ENCODE peak calls at places on chromosome 18, in four cellular contexts. One of them, this sample, is unnamed.

GRCh38 chr18:3610188-3610708 is 160.3 kb downstream of the TGIF1 start:
- DNase-seq in GM23338: no peak
- DNase-seq in Calu3: no peak
- DNase-seq in GM12864: no peak
- DNase-seq in this sample: no peak

GRCh38 chr18:10797882-10798281 is 272.1 kb downstream of the NAPG start:
- DNase-seq in GM23338: peak
- DNase-seq in Calu3: no peak
- DNase-seq in GM12864: peak
- DNase-seq in this sample: no peak

GRCh38 chr18:39681061-39681460 is 2115.5 kb upstream of the CELF4 start:
- DNase-seq in GM23338: peak
- DNase-seq in Calu3: no peak
- DNase-seq in GM12864: no peak
- DNase-seq in this sample: no peak

GRCh38 chr18:26157326-26157725 is 23.7 kb downstream of the PSMA8 start:
- DNase-seq in Calu3: no peak
- DNase-seq in GM23338: no peak
- DNase-seq in GM12864: no peak
- DNase-seq in this sample: no peak

GRCh38 chr18:5787936-5788335 is 107.4 kb downstream of the TMEM200C start:
- DNase-seq in Calu3: no peak
- DNase-seq in GM12864: no peak
- DNase-seq in GM23338: peak
- DNase-seq in this sample: no peak

GRCh38 chr18:69935319-69936190 is 12.1 kb downstream of the CD226 start:
- DNase-seq in GM12864: peak
- DNase-seq in GM23338: no peak
- DNase-seq in Calu3: no peak
- DNase-seq in this sample: peak

GRCh38 chr18:56067216-56067611 is 479.2 kb upstream of the TCF4 start:
- DNase-seq in GM23338: no peak
- DNase-seq in GM12864: no peak
- DNase-seq in Calu3: no peak
- DNase-seq in this sample: no peak

GRCh38 chr18:904135-905090 is at the start of gene ADCYAP1:
- DNase-seq in GM23338: peak
- DNase-seq in Calu3: no peak
- DNase-seq in GM12864: no peak
- DNase-seq in this sample: no peak

GRCh38 chr18:28584726-28585125 is 407.8 kb upstream of the CDH2 start:
- DNase-seq in GM12864: no peak
- DNase-seq in Calu3: peak
- DNase-seq in GM23338: peak
- DNase-seq in this sample: no peak

GRCh38 chr18:63443820-63444219 is 21.5 kb upstream of the VPS4B start:
- DNase-seq in Calu3: no peak
- DNase-seq in GM23338: no peak
- DNase-seq in GM12864: no peak
- DNase-seq in this sample: no peak
- TF ChIP-seq CTCF in Calu3: no peak
- TF ChIP-seq CTCF in GM23338: no peak
- TF ChIP-seq CTCF in GM12864: no peak
- TF ChIP-seq CTCF in this sample: no peak

GRCh38 chr18:78232196-78232595 is 747.4 kb upstream of the SALL3 start:
- DNase-seq in GM12864: no peak
- DNase-seq in GM23338: no peak
- DNase-seq in Calu3: no peak
- DNase-seq in this sample: no peak

GRCh38 chr18:78230911-78231310 is 748.7 kb upstream of the SALL3 start:
- DNase-seq in GM12864: no peak
- DNase-seq in GM23338: no peak
- DNase-seq in Calu3: no peak
- DNase-seq in this sample: no peak

GRCh38 chr18:78228974-78229373 is 750.6 kb upstream of the SALL3 start:
- DNase-seq in GM23338: peak
- DNase-seq in GM12864: no peak
- DNase-seq in Calu3: no peak
- DNase-seq in this sample: no peak
- TF ChIP-seq CTCF in GM23338: no peak
- TF ChIP-seq CTCF in GM12864: no peak
- TF ChIP-seq CTCF in Calu3: no peak
- TF ChIP-seq CTCF in this sample: no peak

GRCh38 chr18:77763530-77763929 is 513.9 kb downstream of the GALR1 start:
- DNase-seq in Calu3: no peak
- DNase-seq in GM12864: no peak
- DNase-seq in GM23338: no peak
- DNase-seq in this sample: no peak

GRCh38 chr18:77762632-77763031 is 513.0 kb downstream of the GALR1 start:
- DNase-seq in GM23338: no peak
- DNase-seq in GM12864: no peak
- DNase-seq in Calu3: no peak
- DNase-seq in this sample: no peak

GRCh38 chr18:77766421-77766820 is 516.8 kb downstream of the GALR1 start:
- DNase-seq in GM12864: no peak
- DNase-seq in GM23338: no peak
- DNase-seq in Calu3: no peak
- DNase-seq in this sample: no peak

GRCh38 chr18:77761332-77761731 is 511.7 kb downstream of the GALR1 start:
- DNase-seq in GM23338: no peak
- DNase-seq in Calu3: no peak
- DNase-seq in GM12864: no peak
- DNase-seq in this sample: no peak

DNA sequence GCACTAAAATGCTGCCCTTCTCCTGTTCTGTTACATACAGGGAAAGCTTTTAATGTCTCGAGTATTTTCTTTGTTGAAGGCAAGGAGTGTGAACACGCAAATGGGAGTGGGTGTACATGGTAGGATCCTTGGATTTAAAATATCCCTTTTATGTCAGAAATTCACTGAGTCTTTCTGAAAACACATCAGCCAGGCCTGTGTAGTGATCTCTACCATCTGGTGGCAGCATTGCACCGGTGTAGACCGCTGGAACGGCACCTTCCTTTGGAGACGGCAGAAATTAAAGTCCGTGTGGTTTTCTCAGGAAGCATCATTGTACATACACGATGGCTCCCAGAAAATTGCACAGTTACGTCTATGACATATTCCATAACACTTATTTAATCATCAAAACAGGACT is 515.8 kb downstream of the GALR1 start:
- DNase-seq in GM23338: peak
- DNase-seq in GM12864: no peak
- DNase-seq in Calu3: no peak
- DNase-seq in this sample: no peak
- TF ChIP-seq CTCF in GM23338: peak
- TF ChIP-seq CTCF in GM12864: peak
- TF ChIP-seq CTCF in Calu3: no peak
- TF ChIP-seq CTCF in this sample: peak

GRCh38 chr18:76274470-76275289 is 220.4 kb downstream of the ZNF516 start:
- DNase-seq in GM23338: peak
- DNase-seq in Calu3: peak
- DNase-seq in GM12864: no peak
- DNase-seq in this sample: no peak
- TF ChIP-seq CTCF in GM23338: peak
- TF ChIP-seq CTCF in Calu3: no peak
- TF ChIP-seq CTCF in GM12864: peak
- TF ChIP-seq CTCF in this sample: no peak

DNA sequence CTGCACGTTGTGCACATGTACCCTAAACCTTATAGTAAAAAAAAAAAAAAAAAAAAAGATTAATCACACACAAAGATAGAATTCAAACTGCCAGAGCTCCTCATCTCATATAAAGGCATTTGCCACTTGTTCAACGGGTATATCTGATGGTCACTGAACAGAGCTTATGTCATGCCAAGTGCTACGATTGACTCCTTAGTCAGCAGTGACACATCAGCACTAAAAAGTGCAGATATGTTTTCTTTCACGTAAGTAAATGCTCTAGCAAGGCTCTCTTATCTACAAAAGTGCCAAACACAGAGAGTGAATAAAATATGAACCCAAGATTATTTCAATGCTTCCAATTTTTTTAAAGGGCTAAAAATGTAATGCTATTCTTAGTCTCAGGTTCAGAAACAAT is 1.1 kb downstream of the LMAN1 start:
- DNase-seq in GM23338: no peak
- DNase-seq in GM12864: no peak
- DNase-seq in Calu3: no peak
- DNase-seq in this sample: no peak
- TF ChIP-seq CTCF in GM23338: no peak
- TF ChIP-seq CTCF in GM12864: no peak
- TF ChIP-seq CTCF in Calu3: no peak
- TF ChIP-seq CTCF in this sample: no peak

GRCh38 chr18:54117853-54118773 is 106.4 kb downstream of the MBD2 start:
- DNase-seq in GM12864: no peak
- DNase-seq in Calu3: no peak
- DNase-seq in GM23338: peak
- DNase-seq in this sample: no peak

GRCh38 chr18:54119524-54120019 is 104.9 kb downstream of the MBD2 start:
- DNase-seq in GM12864: peak
- DNase-seq in GM23338: peak
- DNase-seq in Calu3: peak
- DNase-seq in this sample: peak

GRCh38 chr18:54112356-54112755 is 112.1 kb downstream of the MBD2 start:
- DNase-seq in GM12864: no peak
- DNase-seq in Calu3: no peak
- DNase-seq in GM23338: no peak
- DNase-seq in this sample: no peak

DNA sequence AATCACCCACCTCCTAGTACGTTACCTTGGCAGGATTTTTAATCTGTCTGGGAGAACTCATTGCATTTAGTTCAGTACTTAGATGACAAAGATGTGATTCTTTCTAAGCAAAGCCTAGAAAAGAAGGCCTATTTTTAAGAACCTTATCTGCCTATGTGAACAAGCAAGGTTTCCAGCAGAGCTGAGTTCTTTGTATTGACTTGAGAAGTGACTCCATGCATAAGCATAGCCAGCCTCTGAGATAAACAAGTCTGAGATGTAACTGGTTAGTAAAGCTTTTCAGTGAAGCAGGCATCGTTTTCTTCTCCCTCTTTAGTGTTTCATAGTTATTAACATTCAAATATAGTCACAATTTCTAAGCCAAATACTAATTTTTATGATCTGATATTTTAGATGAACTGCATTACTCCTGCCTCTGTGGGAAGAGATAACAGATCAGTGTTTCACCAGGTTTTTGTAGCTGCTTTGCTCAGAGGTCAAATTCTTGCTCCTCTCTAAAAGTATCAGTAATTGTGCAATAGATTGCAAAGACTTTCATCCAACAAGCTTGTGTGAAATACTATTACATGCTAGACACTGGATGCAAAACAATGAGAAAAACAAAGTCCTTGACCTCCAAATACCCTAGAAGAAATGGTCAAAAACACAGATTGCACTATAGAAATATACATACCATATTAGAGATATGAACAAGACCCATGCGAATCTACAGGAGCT is 107.8 kb downstream of the MBD2 start:
- DNase-seq in GM12864: no peak
- DNase-seq in GM23338: peak
- DNase-seq in Calu3: no peak
- DNase-seq in this sample: no peak
- TF ChIP-seq CTCF in GM12864: no peak
- TF ChIP-seq CTCF in GM23338: no peak
- TF ChIP-seq CTCF in Calu3: no peak
- TF ChIP-seq CTCF in this sample: no peak

DNA sequence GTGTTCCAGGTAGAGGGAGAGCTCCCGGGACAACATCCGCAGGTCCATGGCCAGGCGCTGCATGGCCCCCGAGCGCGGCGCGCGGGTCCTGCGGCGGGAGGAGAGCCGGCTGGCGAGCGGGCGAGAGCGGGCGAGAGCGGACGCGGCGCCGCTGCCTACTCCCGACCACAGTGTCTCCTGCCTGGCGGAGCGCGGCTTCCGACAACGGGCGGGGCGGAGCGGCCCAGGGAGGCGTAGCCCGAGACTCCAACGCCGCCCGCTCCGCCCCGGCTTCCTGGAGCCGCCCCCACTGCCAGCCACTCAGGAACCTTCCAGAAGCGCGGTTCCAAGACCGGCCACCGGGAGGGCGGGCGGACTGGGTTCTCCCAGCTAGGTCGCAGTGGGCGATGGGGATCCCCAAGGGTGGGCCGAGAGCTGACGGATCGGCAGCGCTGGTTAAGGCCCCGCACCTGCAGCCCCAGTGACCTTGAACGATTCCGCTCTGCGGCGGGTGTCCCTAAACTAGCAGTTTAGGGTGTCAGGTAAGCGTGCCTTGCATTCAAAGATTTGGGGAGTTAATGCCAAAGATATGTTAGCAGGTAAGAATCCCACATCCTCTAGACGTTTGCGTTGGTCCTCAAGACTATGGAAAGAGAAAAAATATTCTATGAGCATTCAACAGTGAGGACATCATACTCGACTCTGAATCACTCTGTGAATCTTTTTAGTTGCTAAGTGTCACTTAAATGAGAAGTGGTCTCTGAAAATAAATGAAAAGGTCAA is at the start of gene ABHD3:
- DNase-seq in Calu3: peak
- DNase-seq in GM23338: peak
- DNase-seq in GM12864: peak
- DNase-seq in this sample: peak
- TF ChIP-seq CTCF in Calu3: peak
- TF ChIP-seq CTCF in GM23338: no peak
- TF ChIP-seq CTCF in GM12864: peak
- TF ChIP-seq CTCF in this sample: no peak

This sample was measured in GM20000.